ENCODE peak calls at places on chromosomes 5 and 9, in four cellular contexts. N is astrocyte of the spinal cord, F is HepG2, C is RWPE1. Y is an unnamed sample.

GRCh38 chr9:73689091-73689870 is 537.6 kb downstream of the ANXA1 start:
- DNase-seq in F (no peak), C (no peak), N (no peak), Y (no peak)

GRCh38 chr5:133219296-133219695 is 167.5 kb downstream of the HSPA4 start:
- DNase-seq in F (no peak), N (no peak), C (no peak), Y (no peak)

GRCh38 chr5:1824109-1824821 is 23.1 kb downstream of the NDUFS6 start:
- DNase-seq in N (no peak), F (no peak), C (no peak), Y (no peak)

GRCh38 chr5:175047048-175047447 is 322.7 kb downstream of the MSX2 start:
- DNase-seq in N (no peak), F (no peak), C (no peak), Y (peak)

GRCh38 chr5:32096891-32097592 is 77.1 kb downstream of the GOLPH3 start:
- DNase-seq in F (no peak), N (peak), C (no peak), Y (no peak)

GRCh38 chr5:140575309-140575708 is 10.7 kb downstream of the SLC35A4 start:
- DNase-seq in N (no peak), C (no peak), F (peak), Y (peak)

GRCh38 chr9:33719581-33720374 is 75.6 kb upstream of the PRSS3 start:
- DNase-seq in F (peak), N (no peak), C (peak), Y (peak)

GRCh38 chr5:138438724-138439536 is at the start of gene REEP2:
- DNase-seq in F (no peak), N (peak), C (peak), Y (peak)

GRCh38 chr5:146910239-146910638 is 31.7 kb upstream of the PPP2R2B start:
- DNase-seq in N (no peak), C (peak), F (no peak), Y (peak)

GRCh38 chr9:37432020-37432419 is 9.5 kb downstream of the GRHPR start:
- DNase-seq in N (no peak), F (no peak), C (no peak), Y (no peak)

GRCh38 chr5:56815657-56816545 is 552 bp downstream of the MAP3K1 start:
- DNase-seq in N (no peak), C (peak), F (no peak), Y (peak)

GRCh38 chr5:149419532-149420485 is 40.7 kb upstream of the IL17B start:
- DNase-seq in F (no peak), N (no peak), C (no peak), Y (no peak)

GRCh38 chr5:73619606-73620334 is 6.2 kb upstream of the ARHGEF28 start:
- DNase-seq in F (no peak), N (no peak), C (no peak), Y (no peak)

GRCh38 chr5:153970496-153970895 is 68.2 kb downstream of the FAM114A2 start:
- DNase-seq in N (no peak), F (no peak), C (no peak), Y (no peak)

GRCh38 chr5:644971-645370 is 32.8 kb downstream of the CEP72 start:
- DNase-seq in F (no peak), N (no peak), C (no peak), Y (no peak)

GRCh38 chr5:98275980-98276379 is 497.5 kb upstream of the RGMB start:
- DNase-seq in N (no peak), C (no peak), F (no peak), Y (no peak)

GRCh38 chr9:128714586-128715435 is 9.1 kb downstream of the ZDHHC12 start:
- DNase-seq in C (no peak), F (no peak), N (no peak), Y (no peak)

GRCh38 chr5:178668579-178668978 is 41.7 kb upstream of the CLK4 start:
- DNase-seq in C (no peak), F (no peak), N (no peak), Y (no peak)

GRCh38 chr5:54836959-54837534 is 148.3 kb downstream of the ESM1 start:
- DNase-seq in F (no peak), N (no peak), C (no peak), Y (peak)

GRCh38 chr5:95285406-95285761 is 490 bp upstream of the MCTP1 start:
- DNase-seq in F (no peak), N (peak), C (no peak), Y (no peak)

GRCh38 chr5:141001466-141001853 is 35.2 kb downstream of the PCDHAC2 start:
- DNase-seq in F (no peak), N (no peak), C (peak), Y (peak)

GRCh38 chr9:136008693-136008997 is 47.5 kb upstream of the UBAC1 start:
- DNase-seq in N (no peak), C (no peak), F (no peak), Y (no peak)

GRCh38 chr9:21570643-21571275 is 88.6 kb upstream of the IFNE start:
- DNase-seq in F (no peak), C (no peak), N (no peak), Y (no peak)

GRCh38 chr5:78647411-78647818 is 1.2 kb downstream of the LHFPL2 start:
- DNase-seq in C (peak), F (peak), N (peak), Y (peak)

GRCh38 chr9:6852243-6852963 is 94.6 kb downstream of the KDM4C start:
- DNase-seq in C (no peak), N (peak), F (peak), Y (peak)

GRCh38 chr5:35789732-35790461 is 66.8 kb upstream of the IL7R start:
- DNase-seq in N (no peak), C (no peak), F (no peak), Y (no peak)

GRCh38 chr5:144068926-144069325 is 101.5 kb downstream of the YIPF5 start:
- DNase-seq in N (no peak), F (no peak), C (no peak), Y (peak)

GRCh38 chr5:14861123-14861757 is 10.3 kb downstream of the ANKH start:
- DNase-seq in N (no peak), F (no peak), C (no peak), Y (no peak)

GRCh38 chr9:70534471-70534870 is 120.0 kb upstream of the KLF9 start:
- DNase-seq in F (no peak), N (no peak), C (no peak), Y (no peak)

GRCh38 chr9:125748511-125749099 is 1.4 kb downstream of the PBX3 start:
- DNase-seq in N (peak), F (no peak), C (peak), Y (peak)

GRCh38 chr5:157520911-157521703 is 54.5 kb downstream of the ADAM19 start:
- DNase-seq in C (peak), F (peak), N (no peak), Y (peak)

GRCh38 chr9:17131494-17131893 is 3.3 kb upstream of the CNTLN start:
- DNase-seq in F (no peak), N (no peak), C (no peak), Y (no peak)

GRCh38 chr9:134374301-134375010 is 48.2 kb downstream of the RXRA start:
- DNase-seq in C (no peak), F (no peak), N (no peak), Y (peak)

GRCh38 chr5:107580902-107581823 is 89.6 kb downstream of the EFNA5 start:
- DNase-seq in N (no peak), F (no peak), C (no peak), Y (peak)

GRCh38 chr9:85431396-85432102 is 310.2 kb downstream of the AGTPBP1 start:
- DNase-seq in C (peak), N (peak), F (no peak), Y (peak)

GRCh38 chr5:117943521-117943920 is 1044.8 kb downstream of the DTWD2 start:
- DNase-seq in F (no peak), N (no peak), C (no peak), Y (no peak)

GRCh38 chr5:68332546-68332945 is 117.0 kb downstream of the PIK3R1 start:
- DNase-seq in F (no peak), C (no peak), N (no peak), Y (no peak)

GRCh38 chr5:66757219-66757833 is 161.1 kb downstream of the MAST4 start:
- DNase-seq in F (peak), N (peak), C (peak), Y (peak)

DNA sequence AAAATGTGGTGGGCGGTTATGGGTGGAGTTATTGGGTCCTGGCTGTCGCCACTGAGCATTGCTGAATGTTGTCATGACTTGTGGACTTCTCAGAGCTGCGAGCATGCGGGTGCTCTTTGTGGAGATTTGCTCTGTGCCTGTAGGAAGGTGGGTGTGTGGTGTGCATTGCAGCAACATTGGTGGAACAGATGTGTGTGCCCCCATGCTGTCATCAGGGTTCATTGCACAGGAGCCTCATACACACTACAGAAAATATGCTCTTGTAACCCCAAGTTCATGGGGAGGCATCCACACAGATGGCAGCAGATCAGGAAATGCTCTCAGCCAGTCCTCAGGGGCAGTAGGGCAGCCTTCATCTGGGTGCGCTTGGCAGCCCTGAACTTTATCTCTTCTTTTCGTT is 55.9 kb upstream of the PHF2 start:
- DNase-seq in C (no peak), N (no peak), F (peak), Y (no peak)
- TF ChIP-seq CTCF in C (no peak), N (no peak), F (no peak), Y (no peak)

DNA sequence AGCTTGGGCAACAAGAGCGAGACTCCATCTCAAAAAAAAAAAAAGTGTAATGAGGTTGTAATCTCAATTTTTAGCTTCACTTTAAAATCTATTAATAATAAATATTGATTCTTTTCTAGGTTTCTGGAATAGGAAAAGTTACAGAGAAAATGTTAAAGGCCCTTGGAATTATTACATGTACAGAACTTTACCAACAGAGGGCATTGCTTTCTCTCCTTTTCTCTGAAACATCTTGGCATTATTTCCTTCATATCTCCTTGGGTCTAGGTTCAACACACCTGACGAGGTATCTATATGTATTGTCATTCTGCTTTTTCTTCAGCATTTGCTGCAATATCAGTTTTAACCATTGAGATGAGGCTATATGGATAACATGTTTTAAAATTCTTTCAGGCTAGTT is 26.6 kb upstream of the ANKDD1B start:
- DNase-seq in C (no peak), N (no peak), F (no peak), Y (peak)
- TF ChIP-seq CTCF in C (no peak), N (peak), F (peak), Y (peak)

GRCh38 chr5:172939045-172939444 is 20.2 kb upstream of the RPL26L1 start:
- DNase-seq in F (peak), C (no peak), N (no peak), Y (peak)
- TF ChIP-seq CTCF in F (peak), C (no peak), N (peak), Y (peak)

GRCh38 chr5:71778678-71779276 is 59.7 kb downstream of the CARTPT start:
- DNase-seq in C (peak), F (peak), N (peak), Y (peak)
- TF ChIP-seq CTCF in C (peak), F (peak), N (peak), Y (peak)

GRCh38 chr5:114360816-114361723 is 800 bp upstream of the KCNN2 start:
- DNase-seq in N (no peak), F (no peak), C (peak), Y (no peak)
- TF ChIP-seq CTCF in N (peak), F (peak), C (no peak), Y (no peak)

GRCh38 chr5:79842991-79843390 is 148.1 kb downstream of the MTX3 start:
- DNase-seq in N (no peak), F (no peak), C (no peak), Y (no peak)
- TF ChIP-seq CTCF in N (no peak), F (no peak), C (no peak), Y (no peak)

GRCh38 chr5:181181650-181182565 is 23.1 kb downstream of the TRIM7 start:
- DNase-seq in F (peak), N (peak), C (peak), Y (peak)
- TF ChIP-seq CTCF in F (peak), N (peak), C (peak), Y (peak)

DNA sequence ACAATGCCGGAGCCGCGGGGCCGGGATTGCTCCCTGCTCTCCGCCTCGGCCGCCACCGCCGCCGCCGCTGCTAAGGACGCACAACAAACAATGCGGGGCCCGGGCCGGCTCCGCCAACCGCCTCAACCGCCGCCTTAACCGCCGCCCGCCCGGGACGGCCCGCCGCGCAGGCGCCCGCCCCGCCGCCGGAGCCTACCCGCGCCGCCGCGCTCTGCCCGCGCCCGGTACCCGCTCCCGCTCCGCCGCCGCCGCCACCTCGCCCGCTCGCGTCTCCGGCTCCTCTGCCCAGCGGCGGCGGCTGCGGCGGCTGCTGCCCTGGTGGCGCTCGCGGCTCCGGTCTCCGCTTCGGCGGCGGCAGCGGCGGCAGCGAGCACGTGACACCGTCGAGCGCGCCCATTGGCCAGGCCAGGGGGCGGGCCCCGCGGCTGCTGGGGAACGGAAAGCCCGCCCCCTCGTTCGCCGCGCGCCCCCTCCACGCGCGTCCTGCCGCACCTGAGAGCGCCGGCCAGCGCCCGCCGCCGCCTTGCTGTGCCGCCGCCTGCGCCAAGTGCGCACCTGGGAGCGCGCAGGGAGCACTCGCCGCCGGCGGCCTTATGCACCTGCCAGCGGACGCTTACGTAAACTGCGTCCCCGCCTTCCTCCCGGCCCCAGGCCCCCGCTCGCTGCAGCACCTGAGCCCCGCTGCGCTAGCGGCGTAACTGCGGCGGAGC is at the start of gene STRBP:
- DNase-seq in N (peak), F (peak), C (peak), Y (peak)
- TF ChIP-seq CTCF in N (no peak), F (peak), C (peak), Y (no peak)

GRCh38 chr9:100498592-100498991 is 25.6 kb downstream of the TMEFF1 start:
- DNase-seq in N (peak), F (no peak), C (peak), Y (peak)

GRCh38 chr9:100489836-100490235 is 16.9 kb downstream of the TMEFF1 start:
- DNase-seq in F (no peak), N (no peak), C (no peak), Y (no peak)

GRCh38 chr9:100488171-100488570 is 15.2 kb downstream of the TMEFF1 start:
- DNase-seq in F (no peak), N (no peak), C (no peak), Y (no peak)

GRCh38 chr9:100492952-100493351 is 20.0 kb downstream of the TMEFF1 start:
- DNase-seq in N (peak), F (peak), C (no peak), Y (peak)
- TF ChIP-seq CTCF in N (peak), F (peak), C (peak), Y (no peak)